ENCODE peak calls at places on chromosome 11, in seven cellular contexts. K is EL; M is lung microvascular endothelial cell; L is activated effector memory CD4-positive, alpha-beta T cell treated with anti-CD3 and anti-CD28 coated beads, Interleukin-2, amount 50 U/mL, for 16 hours; R is stimulated activated CD4-positive, alpha-beta T cell treated with anti-CD3 and anti-CD28 coated beads, Interleukin-4, amount 100 ng/mL, for 48 hours; U is sigmoid colon; I is H7. Q is an unnamed sample.

GRCh38 chr11:68113986-68114385 is 7.2 kb downstream of the CHKA start:
- DNase-seq in K (no peak), M (peak), L (no peak), R (no peak), U (no peak), I (no peak), Q (no peak)

GRCh38 chr11:60691636-60692035 is 7.8 kb upstream of the MS4A8 start:
- DNase-seq in K (no peak), M (no peak), L (no peak), R (no peak), U (no peak), I (no peak), Q (no peak)

GRCh38 chr11:78194490-78194889 is 5.8 kb downstream of the USP35 start:
- DNase-seq in K (no peak), M (no peak), L (peak), R (no peak), U (peak), I (no peak), Q (no peak)

GRCh38 chr11:32154275-32154674 is 63.4 kb downstream of the RCN1 start:
- DNase-seq in K (peak), M (peak), L (no peak), R (no peak), U (no peak), I (no peak), Q (no peak)

GRCh38 chr11:28146123-28146751 is 38.0 kb downstream of the METTL15 start:
- DNase-seq in K (peak), M (peak), L (no peak), R (no peak), U (no peak), I (no peak), Q (no peak)

GRCh38 chr11:31823372-31824371 is 12.6 kb upstream of the PAX6 start:
- DNase-seq in K (no peak), M (no peak), L (no peak), R (no peak), U (no peak), I (peak), Q (no peak)

GRCh38 chr11:74195828-74196227 is 24.7 kb downstream of the PPME1 start:
- DNase-seq in K (peak), M (peak), L (no peak), R (no peak), U (no peak), I (no peak), Q (no peak)

GRCh38 chr11:27722117-27722844 is 22.0 kb upstream of the BDNF start:
- DNase-seq in K (peak), M (peak), L (no peak), R (no peak), U (no peak), I (peak), Q (no peak)

GRCh38 chr11:64637346-64638016 is 46.5 kb downstream of the SLC22A12 start:
- DNase-seq in K (no peak), M (no peak), L (no peak), R (no peak), U (no peak), I (peak), Q (no peak)

GRCh38 chr11:14179126-14179820 is 179.7 kb downstream of the RRAS2 start:
- DNase-seq in K (peak), M (no peak), L (no peak), R (no peak), U (no peak), I (no peak), Q (no peak)

GRCh38 chr11:132408877-132409276 is 1038.5 kb downstream of the NTM start:
- DNase-seq in K (no peak), M (no peak), L (no peak), R (no peak), U (no peak), I (no peak), Q (peak)

GRCh38 chr11:68211546-68211945 is 1.6 kb downstream of the KMT5B start:
- DNase-seq in K (no peak), M (no peak), L (no peak), R (no peak), U (no peak), I (no peak), Q (no peak)

GRCh38 chr11:34416746-34417145 is 22.0 kb upstream of the CAT start:
- DNase-seq in K (no peak), M (no peak), L (no peak), R (no peak), U (no peak), I (no peak), Q (no peak)

GRCh38 chr11:57649826-57650738 is at the start of gene YPEL4:
- DNase-seq in K (peak), M (peak), L (peak), R (peak), U (peak), I (peak), Q (no peak)

GRCh38 chr11:31652528-31652927 is 143.0 kb downstream of the ELP4 start:
- DNase-seq in K (no peak), M (no peak), L (no peak), R (no peak), U (no peak), I (no peak), Q (no peak)

GRCh38 chr11:84866922-84867321 is 760.2 kb downstream of the DLG2 start:
- DNase-seq in K (no peak), M (no peak), L (no peak), R (no peak), U (no peak), I (no peak), Q (no peak)

GRCh38 chr11:118757881-118758399 is 33.0 kb downstream of the DDX6 start:
- DNase-seq in K (no peak), M (no peak), L (no peak), R (no peak), U (no peak), I (no peak), Q (no peak)

GRCh38 chr11:112174789-112175595 is at the start of gene BCO2:
- DNase-seq in K (peak), M (peak), L (peak), R (peak), U (peak), I (peak), Q (no peak)

Q was measured in NCI-H1436 treated with DMSO at 0.1 percent for 48 hours.